ENCODE peak calls at places on chromosomes 11 and 22, in six cellular contexts. W is fibroblast of the aortic adventitia, N is A549, U is HFFc6, L is cardiac fibroblast, K is ovary. Y is an unnamed sample.

GRCh38 chr11:16779436-16779835 is 41.0 kb downstream of the C11orf58 start:
- DNase-seq in W (no peak), N (no peak), U (no peak), L (no peak), K (no peak), Y (no peak)

GRCh38 chr11:47992959-47993820 is 12.8 kb downstream of the PTPRJ start:
- DNase-seq in W (peak), N (peak), U (peak), L (peak), K (no peak), Y (peak)

GRCh38 chr11:46599340-46600067 is 5.7 kb upstream of the AMBRA1 start:
- DNase-seq in W (no peak), N (no peak), U (no peak), L (no peak), K (peak), Y (no peak)

GRCh38 chr22:40238425-40239344 is 61.0 kb downstream of the TNRC6B start:
- DNase-seq in W (peak), N (peak), U (peak), L (peak), K (no peak), Y (peak)

GRCh38 chr22:39292561-39293074 is 26.8 kb downstream of the RPL3 start:
- DNase-seq in W (peak), N (peak), U (peak), L (peak), K (peak), Y (peak)

GRCh38 chr11:48081151-48082010 is 101.0 kb downstream of the PTPRJ start:
- DNase-seq in W (peak), N (no peak), U (peak), L (peak), K (no peak), Y (no peak)

GRCh38 chr11:118953265-118953664 is 2.8 kb upstream of the UPK2 start:
- DNase-seq in W (no peak), N (no peak), U (peak), L (peak), K (no peak), Y (no peak)

GRCh38 chr22:43417555-43417954 is 5.7 kb downstream of the MPPED1 start:
- DNase-seq in W (no peak), N (no peak), U (no peak), L (no peak), K (no peak), Y (no peak)

GRCh38 chr11:133810766-133811165 is 34.5 kb downstream of the SPATA19 start:
- DNase-seq in W (no peak), N (no peak), U (no peak), L (no peak), K (no peak), Y (no peak)

GRCh38 chr22:42294034-42294985 is 23.9 kb upstream of the TCF20 start:
- DNase-seq in W (peak), N (no peak), U (peak), L (peak), K (peak), Y (no peak)

GRCh38 chr22:50274311-50274710 is 4.1 kb upstream of the MAPK11 start:
- DNase-seq in W (peak), N (peak), U (peak), L (peak), K (peak), Y (no peak)

GRCh38 chr22:44723801-44724200 is 21.8 kb downstream of the PRR5 start:
- DNase-seq in W (peak), N (peak), U (peak), L (peak), K (no peak), Y (peak)

GRCh38 chr11:75311858-75312288 is 39.6 kb downstream of the ARRB1 start:
- DNase-seq in W (peak), N (no peak), U (no peak), L (peak), K (no peak), Y (no peak)

GRCh38 chr11:68140496-68141246 is 19.5 kb upstream of the CHKA start:
- DNase-seq in W (no peak), N (no peak), U (no peak), L (no peak), K (no peak), Y (no peak)

GRCh38 chr22:46413725-46414379 is 78.3 kb downstream of the TRMU start:
- DNase-seq in W (no peak), N (no peak), U (no peak), L (no peak), K (no peak), Y (no peak)

GRCh38 chr11:20127671-20128527 is 32.4 kb downstream of the DBX1 start:
- DNase-seq in W (peak), N (peak), U (peak), L (peak), K (peak), Y (no peak)

GRCh38 chr11:130389315-130389935 is 39.0 kb downstream of the ADAMTS8 start:
- DNase-seq in W (peak), N (no peak), U (no peak), L (peak), K (no peak), Y (no peak)

GRCh38 chr11:35588627-35589026 is 29.6 kb upstream of the FJX1 start:
- DNase-seq in W (peak), N (no peak), U (peak), L (peak), K (no peak), Y (no peak)

DNA sequence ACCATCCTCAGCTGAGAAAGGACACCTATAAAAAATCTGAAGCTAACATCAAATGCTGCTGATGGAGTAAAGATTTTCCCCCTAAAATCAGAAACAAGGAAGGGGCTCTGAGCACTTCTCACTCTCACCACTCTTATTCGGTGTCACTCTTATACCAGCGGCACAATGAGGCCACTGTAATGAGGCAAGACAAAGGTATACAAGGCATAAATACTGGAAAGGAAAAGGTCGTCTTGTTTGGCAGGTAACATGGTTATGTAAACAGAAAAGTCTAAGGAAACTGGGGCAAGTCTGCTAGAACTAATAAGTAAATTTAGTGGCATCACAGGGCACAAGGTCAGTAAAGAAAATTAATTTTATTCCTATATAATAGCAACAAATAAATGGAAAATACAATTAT is 8.1 kb upstream of the MOB2 start:
- DNase-seq in W (no peak), N (no peak), U (no peak), L (no peak), K (no peak), Y (no peak)
- TF ChIP-seq CTCF in W (no peak), N (no peak), U (no peak), L (no peak), K (no peak), Y (no peak)

GRCh38 chr11:72091292-72091691 is 10.6 kb downstream of the LRRC51 start:
- DNase-seq in W (peak), N (peak), U (no peak), L (peak), K (peak), Y (no peak)
- TF ChIP-seq CTCF in W (peak), N (peak), U (peak), L (peak), K (peak), Y (peak)

GRCh38 chr11:4607782-4608666 is at the start of gene TRIM68:
- DNase-seq in W (peak), N (peak), U (peak), L (peak), K (peak), Y (peak)
- TF ChIP-seq CTCF in W (peak), N (no peak), U (no peak), L (no peak), K (no peak), Y (no peak)

DNA sequence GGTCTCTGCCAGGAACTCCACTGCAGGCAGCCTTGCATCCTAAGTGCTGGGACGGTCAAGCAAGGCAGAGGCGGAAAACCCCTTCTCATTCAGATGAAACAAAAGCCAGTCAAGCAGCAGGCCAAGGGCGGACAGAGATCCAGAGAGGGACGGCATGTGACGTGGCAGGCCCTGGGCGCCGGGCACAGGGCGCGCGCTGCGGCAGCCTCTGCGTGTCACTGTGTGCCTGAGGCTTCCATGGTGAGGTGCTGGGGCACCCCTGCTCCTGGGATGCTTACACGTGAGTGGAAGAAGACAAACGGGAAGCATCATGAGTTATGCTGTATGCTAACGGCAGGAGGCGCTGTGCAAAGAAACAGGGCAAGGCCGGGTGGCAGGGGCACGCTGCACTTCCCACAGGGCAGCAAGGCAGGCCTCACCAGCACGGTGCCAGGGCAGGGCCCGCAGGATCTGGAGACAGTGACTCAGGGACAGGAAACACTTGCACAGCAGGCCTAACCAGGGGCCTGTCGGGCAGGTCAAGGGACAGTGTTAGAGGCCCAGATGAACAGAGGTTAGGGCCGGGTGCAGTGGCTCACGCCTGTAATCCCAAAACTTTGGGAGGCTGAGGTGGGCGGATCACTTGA is 6.1 kb downstream of the TOLLIP start:
- DNase-seq in W (no peak), N (no peak), U (no peak), L (no peak), K (peak), Y (no peak)
- TF ChIP-seq CTCF in W (no peak), N (peak), U (peak), L (no peak), K (no peak), Y (peak)

GRCh38 chr11:11155962-11156815 is 196.9 kb downstream of the CSNK2A3 start:
- DNase-seq in W (no peak), N (peak), U (no peak), L (no peak), K (no peak), Y (no peak)
- TF ChIP-seq CTCF in W (peak), N (no peak), U (peak), L (peak), K (no peak), Y (peak)

GRCh38 chr11:78318733-78319132 is 98.9 kb downstream of the GAB2 start:
- DNase-seq in W (no peak), N (no peak), U (no peak), L (no peak), K (no peak), Y (peak)
- TF ChIP-seq CTCF in W (no peak), N (no peak), U (no peak), L (no peak), K (no peak), Y (no peak)

GRCh38 chr11:12835286-12835685 is 161.1 kb downstream of the TEAD1 start:
- DNase-seq in W (no peak), N (no peak), U (no peak), L (no peak), K (no peak), Y (no peak)
- TF ChIP-seq CTCF in W (no peak), N (no peak), U (no peak), L (no peak), K (no peak), Y (no peak)